ENCODE peak calls at places on chromosomes 3 and 15, in five cellular contexts. One of them, this sample, is unnamed.

GRCh38 chr3:55893045-55893664 is 406.0 kb upstream of the WNT5A start:
- DNase-seq in AG10803: no peak
- DNase-seq in H9: no peak
- DNase-seq in endodermal cell: no peak
- DNase-seq in thoracic aorta: no peak
- DNase-seq in this sample: peak; percentile 47

GRCh38 chr3:170778240-170779217 is 91.5 kb downstream of the RPL22L1 start:
- DNase-seq in thoracic aorta: no peak
- DNase-seq in endodermal cell: no peak
- DNase-seq in AG10803: no peak
- DNase-seq in H9: no peak
- DNase-seq in this sample: no peak

GRCh38 chr3:69203631-69204314 is 81.4 kb upstream of the LMOD3 start:
- DNase-seq in endodermal cell: no peak
- DNase-seq in H9: no peak
- DNase-seq in AG10803: no peak
- DNase-seq in thoracic aorta: no peak
- DNase-seq in this sample: no peak

GRCh38 chr3:32129832-32130231 is 23.4 kb downstream of the GPD1L start:
- DNase-seq in H9: no peak
- DNase-seq in endodermal cell: no peak
- DNase-seq in thoracic aorta: no peak
- DNase-seq in AG10803: no peak
- DNase-seq in this sample: no peak

GRCh38 chr15:70362911-70363310 is 265.2 kb upstream of the TLE3 start:
- DNase-seq in H9: peak; percentile 75
- DNase-seq in thoracic aorta: no peak
- DNase-seq in endodermal cell: peak; percentile 87
- DNase-seq in AG10803: peak; percentile 24
- DNase-seq in this sample: peak; percentile 22

GRCh38 chr3:44981220-44981619 is 5.2 kb downstream of the EXOSC7 start:
- DNase-seq in H9: no peak
- DNase-seq in thoracic aorta: no peak
- DNase-seq in AG10803: no peak
- DNase-seq in endodermal cell: no peak
- DNase-seq in this sample: no peak

GRCh38 chr3:133540896-133541674 is 32.4 kb upstream of the CDV3 start:
- DNase-seq in thoracic aorta: no peak
- DNase-seq in H9: no peak
- DNase-seq in AG10803: peak; percentile 50
- DNase-seq in endodermal cell: no peak
- DNase-seq in this sample: peak; percentile 55

GRCh38 chr3:15439476-15439875 is 12.1 kb downstream of the EAF1 start:
- DNase-seq in AG10803: peak; percentile 36
- DNase-seq in H9: no peak
- DNase-seq in endodermal cell: no peak
- DNase-seq in thoracic aorta: no peak
- DNase-seq in this sample: peak; percentile 66

GRCh38 chr3:98930413-98930812 is 28.9 kb upstream of the DCBLD2 start:
- DNase-seq in H9: no peak
- DNase-seq in thoracic aorta: no peak
- DNase-seq in endodermal cell: no peak
- DNase-seq in AG10803: no peak
- DNase-seq in this sample: no peak

GRCh38 chr15:86089422-86089821 is 9.8 kb downstream of the AGBL1 start:
- DNase-seq in endodermal cell: no peak
- DNase-seq in H9: no peak
- DNase-seq in AG10803: no peak
- DNase-seq in thoracic aorta: no peak
- DNase-seq in this sample: no peak

GRCh38 chr15:76345880-76346665 is 9.5 kb downstream of the ISL2 start:
- DNase-seq in AG10803: no peak
- DNase-seq in thoracic aorta: no peak
- DNase-seq in H9: peak; percentile 82
- DNase-seq in endodermal cell: peak; percentile 79
- DNase-seq in this sample: no peak

GRCh38 chr3:54376440-54376839 is 254.1 kb downstream of the CACNA2D3 start:
- DNase-seq in AG10803: no peak
- DNase-seq in H9: no peak
- DNase-seq in thoracic aorta: no peak
- DNase-seq in endodermal cell: no peak
- DNase-seq in this sample: no peak

GRCh38 chr3:117036259-117036799 is 326.8 kb downstream of the TUSC7 start:
- DNase-seq in endodermal cell: no peak
- DNase-seq in AG10803: peak; percentile 36
- DNase-seq in H9: no peak
- DNase-seq in thoracic aorta: no peak
- DNase-seq in this sample: peak; percentile 61

GRCh38 chr15:67097893-67098740 is 32.7 kb downstream of the SMAD3 start:
- DNase-seq in H9: no peak
- DNase-seq in AG10803: peak; percentile 98
- DNase-seq in endodermal cell: no peak
- DNase-seq in thoracic aorta: no peak
- DNase-seq in this sample: peak; percentile 95

GRCh38 chr3:4290272-4290893 is 12.8 kb upstream of the SETMAR start:
- DNase-seq in endodermal cell: peak; percentile 58
- DNase-seq in AG10803: peak; percentile 47
- DNase-seq in H9: no peak
- DNase-seq in thoracic aorta: no peak
- DNase-seq in this sample: peak; percentile 56

GRCh38 chr3:72042397-72043211 is 257.7 kb upstream of the PROK2 start:
- DNase-seq in H9: no peak
- DNase-seq in endodermal cell: peak; percentile 65
- DNase-seq in AG10803: peak; percentile 91
- DNase-seq in thoracic aorta: no peak
- DNase-seq in this sample: peak; percentile 76

GRCh38 chr3:15797600-15798303 is at the start of gene ANKRD28:
- DNase-seq in H9: no peak
- DNase-seq in AG10803: peak; percentile 98
- DNase-seq in thoracic aorta: no peak
- DNase-seq in endodermal cell: peak; percentile 50
- DNase-seq in this sample: peak; percentile 98

GRCh38 chr3:16364963-16365362 is 100.0 kb downstream of the OXNAD1 start:
- DNase-seq in thoracic aorta: no peak
- DNase-seq in endodermal cell: no peak
- DNase-seq in AG10803: no peak
- DNase-seq in H9: no peak
- DNase-seq in this sample: no peak

DNA sequence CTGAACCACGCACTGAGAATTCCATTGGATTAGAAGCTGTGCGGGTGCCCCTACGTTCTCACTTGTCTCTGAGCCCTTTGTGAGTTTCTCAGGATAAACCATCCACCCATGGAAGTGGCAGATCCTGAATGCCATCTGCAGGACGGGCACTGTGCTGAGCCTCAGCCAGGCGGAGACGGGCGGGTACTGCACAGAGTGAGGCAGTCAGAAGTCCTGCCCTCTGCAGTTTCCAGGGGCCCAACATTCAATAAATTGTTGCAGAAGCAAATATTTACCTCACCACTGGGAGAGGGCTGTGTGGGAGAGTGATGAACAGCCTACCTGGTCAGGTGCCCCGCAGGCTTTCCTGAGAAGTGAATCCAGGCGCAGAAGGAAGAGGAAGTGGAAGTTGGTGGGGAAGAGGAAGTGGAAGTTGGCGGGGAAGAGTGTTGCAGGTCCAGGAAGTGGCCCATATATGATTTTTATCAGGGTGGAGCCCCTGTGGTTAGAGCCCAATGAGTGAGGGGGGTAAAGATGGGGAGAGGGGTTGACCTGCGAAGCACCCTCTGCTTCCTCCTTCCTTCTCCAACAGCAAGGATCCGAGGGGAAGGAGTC is 100.8 kb downstream of the SLCO3A1 start:
- DNase-seq in H9: no peak
- DNase-seq in thoracic aorta: no peak
- DNase-seq in AG10803: no peak
- DNase-seq in endodermal cell: no peak
- DNase-seq in this sample: no peak
- TF ChIP-seq CTCF in H9: no peak
- TF ChIP-seq CTCF in thoracic aorta: no peak
- TF ChIP-seq CTCF in AG10803: no peak
- TF ChIP-seq CTCF in endodermal cell: no peak
- TF ChIP-seq CTCF in this sample: no peak

GRCh38 chr15:63434567-63435219 is 53.0 kb upstream of the CA12 start:
- DNase-seq in AG10803: no peak
- DNase-seq in endodermal cell: peak; percentile 67
- DNase-seq in thoracic aorta: no peak
- DNase-seq in H9: no peak
- DNase-seq in this sample: no peak

GRCh38 chr15:63439536-63440264 is 58.1 kb upstream of the CA12 start:
- DNase-seq in H9: no peak
- DNase-seq in thoracic aorta: no peak
- DNase-seq in AG10803: peak; percentile 10
- DNase-seq in endodermal cell: no peak
- DNase-seq in this sample: peak; percentile 7

GRCh38 chr15:63435416-63435815 is 53.8 kb upstream of the CA12 start:
- DNase-seq in AG10803: no peak
- DNase-seq in endodermal cell: peak; percentile 59
- DNase-seq in thoracic aorta: no peak
- DNase-seq in H9: no peak
- DNase-seq in this sample: no peak

GRCh38 chr15:63440265-63440648 is 58.6 kb upstream of the CA12 start:
- DNase-seq in H9: no peak
- DNase-seq in endodermal cell: no peak
- DNase-seq in thoracic aorta: no peak
- DNase-seq in AG10803: no peak
- DNase-seq in this sample: no peak

GRCh38 chr15:63436872-63437375 is 55.3 kb upstream of the CA12 start:
- DNase-seq in H9: no peak
- DNase-seq in AG10803: peak; percentile 79
- DNase-seq in thoracic aorta: peak; percentile 17
- DNase-seq in endodermal cell: peak; percentile 66
- DNase-seq in this sample: peak; percentile 87
- TF ChIP-seq CTCF in H9: no peak
- TF ChIP-seq CTCF in AG10803: peak; percentile 18
- TF ChIP-seq CTCF in thoracic aorta: no peak
- TF ChIP-seq CTCF in endodermal cell: peak; percentile 54
- TF ChIP-seq CTCF in this sample: peak; percentile 13

DNA sequence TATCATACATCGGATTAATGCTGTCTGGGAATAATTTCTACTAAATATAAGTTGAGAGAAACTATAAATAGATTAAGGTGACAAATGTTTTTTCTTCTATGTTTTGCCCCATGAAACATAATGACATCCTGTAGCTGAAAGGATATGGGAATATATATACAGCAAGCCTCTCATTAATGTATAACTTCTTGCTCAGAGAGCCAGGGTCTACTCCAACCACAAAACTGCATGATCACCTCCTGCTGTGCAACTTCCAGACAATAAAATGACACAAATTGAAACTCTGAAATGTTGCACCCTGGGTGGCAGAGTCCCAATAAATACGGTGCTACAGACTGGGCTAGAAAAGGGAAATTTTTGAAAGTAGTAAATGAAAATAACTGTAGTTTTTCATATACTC is 571.9 kb upstream of the CBLB start:
- DNase-seq in endodermal cell: no peak
- DNase-seq in AG10803: no peak
- DNase-seq in H9: no peak
- DNase-seq in thoracic aorta: no peak
- DNase-seq in this sample: no peak
- TF ChIP-seq CTCF in endodermal cell: no peak
- TF ChIP-seq CTCF in AG10803: no peak
- TF ChIP-seq CTCF in H9: no peak
- TF ChIP-seq CTCF in thoracic aorta: no peak
- TF ChIP-seq CTCF in this sample: no peak

GRCh38 chr15:65414841-65415621 is 7.7 kb downstream of the IGDCC4 start:
- DNase-seq in endodermal cell: peak; percentile 94
- DNase-seq in AG10803: peak; percentile 18
- DNase-seq in thoracic aorta: no peak
- DNase-seq in H9: peak; percentile 94
- DNase-seq in this sample: peak; percentile 89
- TF ChIP-seq CTCF in endodermal cell: peak; percentile 59
- TF ChIP-seq CTCF in AG10803: no peak
- TF ChIP-seq CTCF in thoracic aorta: no peak
- TF ChIP-seq CTCF in H9: peak; percentile 37
- TF ChIP-seq CTCF in this sample: peak; percentile 35

GRCh38 chr3:49469876-49470713 is at the start of gene DAG1:
- DNase-seq in endodermal cell: peak; percentile 99
- DNase-seq in AG10803: peak; percentile 96
- DNase-seq in H9: peak; percentile 97
- DNase-seq in thoracic aorta: peak; percentile 94
- DNase-seq in this sample: peak; percentile 97
- TF ChIP-seq CTCF in endodermal cell: no peak
- TF ChIP-seq CTCF in AG10803: no peak
- TF ChIP-seq CTCF in H9: no peak
- TF ChIP-seq CTCF in thoracic aorta: no peak
- TF ChIP-seq CTCF in this sample: no peak